ENCODE peak calls at places on chromosomes 12 and 14, in four cellular contexts. J is OCI-LY7, M is ascending aorta, C is coronary artery. G is an unnamed sample.

GRCh38 chr14:97888331-97888730 is 1091.1 kb downstream of the VRK1 start:
- DNase-seq in J (no peak), M (no peak), C (no peak), G (no peak)

GRCh38 chr14:104076743-104077142 is 8.8 kb upstream of the ASPG start:
- DNase-seq in J (no peak), M (no peak), C (no peak), G (no peak)

GRCh38 chr12:47223848-47224213 is 144.1 kb upstream of the AMIGO2 start:
- DNase-seq in J (no peak), M (no peak), C (no peak), G (no peak)

GRCh38 chr14:71933026-71933587 is 878 bp downstream of the RGS6 start:
- DNase-seq in J (no peak), M (no peak), C (no peak), G (no peak)

GRCh38 chr12:49263400-49263763 is 1.5 kb upstream of the TUBA1C start:
- DNase-seq in J (no peak), M (no peak), C (no peak), G (no peak)

GRCh38 chr14:49303952-49304516 is 282.1 kb downstream of the RPS29 start:
- DNase-seq in J (peak; percentile 10), M (no peak), C (no peak), G (no peak)

GRCh38 chr14:54902521-54903420 is at the start of gene GCH1:
- DNase-seq in J (peak; percentile 86), M (peak; percentile 86), C (peak; percentile 81), G (peak; percentile 77)

GRCh38 chr14:22123188-22123560 is 449.6 kb upstream of the OR4E1 start:
- DNase-seq in J (no peak), M (no peak), C (no peak), G (no peak)

GRCh38 chr12:130266751-130267150 is 70.9 kb upstream of the PIWIL1 start:
- DNase-seq in J (no peak), M (no peak), C (no peak), G (no peak)

GRCh38 chr14:69066396-69067171 is 86.3 kb downstream of the DCAF5 start:
- DNase-seq in J (no peak), M (no peak), C (no peak), G (no peak)

GRCh38 chr14:28823245-28823644 is 56.7 kb downstream of the FOXG1 start:
- DNase-seq in J (no peak), M (no peak), C (no peak), G (no peak)

GRCh38 chr12:79448816-79449215 is 241.9 kb downstream of the PAWR start:
- DNase-seq in J (no peak), M (no peak), C (no peak), G (no peak)

GRCh38 chr12:93080994-93081809 is 152.1 kb upstream of the EEA1 start:
- DNase-seq in J (no peak), M (no peak), C (no peak), G (no peak)

GRCh38 chr12:96120359-96121100 is 73.6 kb upstream of the ELK3 start:
- DNase-seq in J (no peak), M (peak; percentile 71), C (no peak), G (peak; percentile 26)

GRCh38 chr12:57454566-57455373 is at the start of gene INHBE:
- DNase-seq in J (peak; percentile 58), M (no peak), C (no peak), G (no peak)
- TF ChIP-seq CTCF in J (no peak), M (no peak), C (no peak), G (no peak)

DNA sequence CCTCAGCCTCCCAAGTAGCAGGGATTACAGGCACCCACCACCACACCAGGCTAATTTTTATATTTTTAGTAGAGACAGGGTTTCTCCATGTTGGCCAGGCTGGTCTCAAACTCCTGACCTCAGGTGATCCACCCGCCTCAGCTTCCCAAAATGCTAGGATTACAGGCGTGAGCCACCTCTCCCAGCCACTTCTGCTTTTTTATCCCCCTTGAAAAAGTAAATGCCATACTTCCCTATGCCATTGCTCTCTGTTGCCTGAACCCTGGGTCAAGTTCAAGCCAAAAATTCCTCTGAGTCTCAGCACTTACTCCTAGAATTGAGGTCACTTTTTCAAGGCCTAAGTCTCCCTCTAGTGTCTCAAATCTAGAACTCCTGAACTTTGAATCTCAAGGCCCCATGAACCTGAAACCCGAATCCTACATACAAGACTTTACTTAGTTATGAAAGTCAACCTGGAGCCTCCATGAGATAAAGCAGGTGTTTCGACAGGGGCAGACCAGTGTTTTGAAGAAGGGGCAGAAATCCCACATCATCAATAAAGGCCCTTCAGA is 1.4 kb upstream of the APOBEC1 start:
- DNase-seq in J (peak; percentile 42), M (no peak), C (no peak), G (no peak)
- TF ChIP-seq CTCF in J (peak; percentile 73), M (no peak), C (no peak), G (no peak)

GRCh38 chr14:46490150-46490769 is 161.3 kb downstream of the RPL10L start:
- DNase-seq in J (peak; percentile 8), M (no peak), C (no peak), G (no peak)
- TF ChIP-seq CTCF in J (peak; percentile 69), M (no peak), C (no peak), G (no peak)

DNA sequence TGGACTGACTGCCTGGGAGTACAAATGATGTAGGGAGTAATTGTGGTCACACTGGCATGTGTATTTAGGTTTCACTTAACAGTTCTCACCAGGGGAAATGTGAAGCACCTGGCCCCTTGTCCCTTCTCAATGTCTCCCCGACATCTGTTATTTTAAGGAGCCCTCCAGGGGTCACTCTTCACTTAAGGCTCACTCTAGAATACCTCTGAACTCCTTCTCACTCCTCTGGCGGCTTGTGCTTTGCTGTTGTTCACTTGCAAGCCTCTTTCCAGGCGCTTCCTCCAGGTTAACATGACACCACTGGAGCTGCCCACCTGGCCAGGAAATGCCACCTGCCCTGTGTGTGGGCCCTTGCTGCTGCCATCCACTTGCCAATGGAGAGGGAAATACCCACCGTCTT is 56.5 kb upstream of the GZMB start:
- DNase-seq in J (peak; percentile 26), M (no peak), C (no peak), G (no peak)
- TF ChIP-seq CTCF in J (peak; percentile 53), M (no peak), C (no peak), G (peak; percentile 40)

GRCh38 chr12:131980263-131980662 is 30.5 kb downstream of the EP400 start:
- DNase-seq in J (peak; percentile 7), M (no peak), C (no peak), G (no peak)
- TF ChIP-seq CTCF in J (peak; percentile 47), M (no peak), C (no peak), G (no peak)

GRCh38 chr12:53174881-53175491 is 5.5 kb upstream of the ZNF740 start:
- DNase-seq in J (peak; percentile 38), M (peak; percentile 42), C (peak; percentile 67), G (no peak)
- TF ChIP-seq CTCF in J (peak; percentile 63), M (no peak), C (no peak), G (no peak)

GRCh38 chr12:46134205-46134811 is 134.5 kb downstream of the SLC38A1 start:
- DNase-seq in J (no peak), M (no peak), C (no peak), G (no peak)

GRCh38 chr12:46134852-46135251 is 134.0 kb downstream of the SLC38A1 start:
- DNase-seq in J (no peak), M (no peak), C (no peak), G (no peak)

GRCh38 chr12:46135750-46136149 is 133.1 kb downstream of the SLC38A1 start:
- DNase-seq in J (no peak), M (no peak), C (no peak), G (no peak)

GRCh38 chr12:46133751-46134150 is 135.1 kb downstream of the SLC38A1 start:
- DNase-seq in J (no peak), M (no peak), C (no peak), G (no peak)

GRCh38 chr12:46136239-46136638 is 132.6 kb downstream of the SLC38A1 start:
- DNase-seq in J (no peak), M (no peak), C (no peak), G (no peak)
- TF ChIP-seq CTCF in J (no peak), M (no peak), C (no peak), G (no peak)

DNA sequence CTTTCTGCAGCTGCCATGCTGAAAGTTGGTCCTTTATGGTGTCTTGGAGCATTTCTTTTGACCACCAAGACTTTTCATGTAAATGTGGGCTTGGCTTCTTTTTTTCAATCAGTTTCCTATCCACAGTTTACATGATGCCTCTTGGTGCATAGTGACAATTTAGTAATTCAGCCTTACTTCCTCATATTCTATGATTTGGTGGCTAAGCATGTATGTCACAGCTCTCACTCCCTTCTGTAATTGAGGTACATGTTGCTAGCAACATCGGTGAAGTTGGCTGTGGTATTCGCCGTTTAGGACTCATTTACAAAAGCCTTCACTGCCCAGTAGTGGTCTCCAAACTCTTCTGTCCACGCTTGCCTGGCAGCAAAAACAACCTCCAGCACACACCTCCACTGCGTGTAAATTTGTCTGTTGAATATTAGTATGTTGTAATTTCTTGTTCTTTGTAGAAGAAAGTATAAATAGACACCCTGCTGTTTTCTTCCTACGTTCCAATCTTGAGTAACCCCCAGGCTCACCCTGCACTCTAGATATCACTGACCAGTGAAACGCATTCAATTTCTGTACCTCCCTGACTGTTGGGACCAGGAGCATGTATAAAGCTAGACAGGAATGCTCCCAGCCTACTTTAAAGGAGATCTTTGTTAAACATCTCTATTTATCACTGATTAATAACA is 90.3 kb downstream of the PPP2R5C start:
- DNase-seq in J (no peak), M (no peak), C (no peak), G (no peak)
- TF ChIP-seq CTCF in J (no peak), M (no peak), C (no peak), G (no peak)

DNA sequence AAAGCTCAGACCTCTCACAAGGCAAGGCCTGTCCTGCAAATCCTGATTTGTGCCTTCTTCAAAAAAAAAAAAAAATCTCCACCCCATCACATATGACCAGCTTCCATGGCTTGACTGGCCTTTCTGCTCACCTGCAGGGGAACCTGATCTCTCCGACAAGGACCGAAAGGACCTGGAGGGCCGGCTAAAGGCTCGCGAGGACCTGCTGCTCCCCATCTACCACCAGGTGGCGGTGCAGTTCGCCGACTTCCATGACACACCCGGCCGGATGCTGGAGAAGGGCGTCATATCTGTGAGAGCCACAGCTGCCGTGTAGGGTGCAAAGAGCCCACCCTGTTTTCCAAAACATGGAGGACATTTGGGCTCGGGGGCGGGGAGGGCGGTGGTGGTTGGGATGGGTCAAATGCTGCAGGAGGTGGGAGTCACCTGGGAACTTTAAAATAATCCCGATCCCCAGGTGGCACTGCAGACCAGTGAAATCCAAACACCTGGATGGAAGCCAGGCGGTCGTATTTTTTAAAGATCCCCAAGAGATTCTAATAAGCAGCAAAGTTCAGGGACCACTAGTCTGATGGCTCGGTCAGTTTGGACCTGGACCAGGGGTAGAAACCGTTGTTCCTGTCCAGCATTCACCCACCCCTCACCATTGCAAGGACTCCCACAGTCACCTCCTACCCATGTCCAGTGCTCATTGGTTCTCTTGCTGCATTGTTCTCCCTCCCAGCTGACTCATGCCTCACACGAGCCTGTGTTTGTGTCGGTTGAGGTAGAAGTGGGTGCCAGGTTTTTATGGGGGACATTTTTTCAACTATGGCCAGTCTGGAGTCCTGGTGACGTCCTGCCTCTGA is 44.8 kb downstream of the FOXN4 start:
- DNase-seq in J (peak; percentile 78), M (peak; percentile 70), C (no peak), G (no peak)
- TF ChIP-seq CTCF in J (peak; percentile 95), M (no peak), C (peak; percentile 25), G (peak; percentile 27)

DNA sequence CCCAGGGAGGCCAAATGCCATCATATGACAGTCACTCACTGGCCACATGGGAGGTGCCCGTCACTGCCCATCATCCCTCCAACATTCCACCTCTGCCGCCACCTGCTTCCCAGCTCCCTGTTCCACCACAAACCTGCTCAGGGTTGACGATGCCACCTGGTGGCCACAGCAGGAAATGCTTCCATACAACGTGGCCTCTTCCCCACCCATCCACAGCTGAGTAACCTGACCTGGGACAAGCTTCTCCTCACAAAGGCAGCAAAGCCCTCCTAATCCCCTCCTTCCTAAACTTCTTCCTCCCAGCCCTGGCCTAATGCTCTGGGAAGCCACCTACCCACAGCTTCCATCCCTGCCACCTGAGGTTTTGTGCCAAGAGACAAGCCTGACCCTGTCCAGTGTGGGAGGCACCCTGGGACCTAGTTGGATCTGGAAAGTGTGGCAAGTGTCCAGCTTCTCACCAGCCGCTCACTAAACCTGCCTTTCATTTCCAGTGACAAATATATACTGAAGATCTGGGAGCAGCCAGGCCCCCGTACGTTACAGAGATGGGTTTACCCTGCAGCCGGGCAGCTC is 4.3 kb downstream of the DEGS2 start:
- DNase-seq in J (peak; percentile 54), M (no peak), C (no peak), G (no peak)
- TF ChIP-seq CTCF in J (peak; percentile 91), M (no peak), C (no peak), G (peak; percentile 12)

G was measured in natural killer cell.